ENCODE peak calls at places on chromosomes 5 and 9, in four cellular contexts. Y, A, L and X are unnamed samples.
A peak's percentile ranks its signal among the peaks of the same experiment; 100 is the strongest.

GRCh38 chr5:100444961-100445360 is 90.2 kb upstream of the FAM174A start:
- DNase-seq in Y (no peak), A (no peak), L (no peak), X (no peak)

GRCh38 chr5:132238169-132238744 is 10.6 kb upstream of the P4HA2 start:
- DNase-seq in Y (peak; percentile 88), A (peak; percentile 69), L (peak; percentile 72), X (peak; percentile 79)

GRCh38 chr5:171606414-171607024 is 179.1 kb upstream of the SMIM23 start:
- DNase-seq in Y (no peak), A (no peak), L (no peak), X (peak; percentile 43)

GRCh38 chr5:72523960-72524582 is 16.9 kb upstream of the ZNF366 start:
- DNase-seq in Y (no peak), A (peak; percentile 92), L (peak; percentile 51), X (peak; percentile 91)

GRCh38 chr9:109448223-109448622 is 49.9 kb downstream of the PTPN3 start:
- DNase-seq in Y (no peak), A (peak; percentile 32), L (no peak), X (no peak)

GRCh38 chr5:151696470-151697061 is 9.9 kb upstream of the SPARC start:
- DNase-seq in Y (no peak), A (peak; percentile 99), L (no peak), X (no peak)

GRCh38 chr9:133058550-133059320 is 3.0 kb upstream of the CEL start:
- DNase-seq in Y (no peak), A (no peak), L (peak; percentile 48), X (peak; percentile 52)

GRCh38 chr5:66989286-66989685 is 207.3 kb downstream of the CD180 start:
- DNase-seq in Y (no peak), A (no peak), L (no peak), X (no peak)

GRCh38 chr5:93721511-93721910 is 19.9 kb downstream of the POU5F2 start:
- DNase-seq in Y (no peak), A (no peak), L (no peak), X (no peak)

GRCh38 chr5:42502613-42503470 is 79.6 kb downstream of the GHR start:
- DNase-seq in Y (no peak), A (no peak), L (no peak), X (no peak)

GRCh38 chr5:150540615-150541396 is 32.9 kb downstream of the NDST1 start:
- DNase-seq in Y (no peak), A (peak; percentile 95), L (no peak), X (no peak)

GRCh38 chr9:138024131-138024530 is 146.5 kb downstream of the CACNA1B start:
- DNase-seq in Y (no peak), A (no peak), L (no peak), X (no peak)

GRCh38 chr9:126528111-126528510 is 85.6 kb upstream of the LMX1B start:
- DNase-seq in Y (no peak), A (no peak), L (no peak), X (no peak)

GRCh38 chr9:113566712-113567071 is 103.2 kb downstream of the RGS3 start:
- DNase-seq in Y (no peak), A (no peak), L (no peak), X (no peak)

GRCh38 chr5:107858324-107858723 is 187.6 kb upstream of the EFNA5 start:
- DNase-seq in Y (no peak), A (no peak), L (no peak), X (no peak)

GRCh38 chr9:21761309-21761901 is 41.0 kb upstream of the MTAP start:
- DNase-seq in Y (peak; percentile 16), A (no peak), L (peak; percentile 6), X (peak; percentile 71)

GRCh38 chr5:59583810-59584562 is 309.5 kb downstream of the PDE4D start:
- DNase-seq in Y (no peak), A (peak; percentile 18), L (no peak), X (no peak)

GRCh38 chr5:15752886-15753285 is 252.9 kb downstream of the FBXL7 start:
- DNase-seq in Y (no peak), A (peak; percentile 69), L (no peak), X (no peak)

GRCh38 chr9:90801507-90802289 is at the start of gene SYK:
- DNase-seq in Y (peak; percentile 29), A (no peak), L (peak; percentile 51), X (peak; percentile 54)

GRCh38 chr5:142168365-142168764 is 59.8 kb downstream of the NDFIP1 start:
- DNase-seq in Y (no peak), A (no peak), L (no peak), X (no peak)